ENCODE peak calls at places on chromosome 16, in ten cellular contexts. N, S, P, M, R, K, E, I, L and F are unnamed samples.
A peak's percentile ranks its signal among the peaks of the same experiment; 100 is the strongest.

GRCh38 chr16:23852794-23853562 is 17.2 kb downstream of the PRKCB start:
- DNase-seq in N (no peak), S (no peak), P (no peak), M (no peak), R (no peak), K (no peak), E (no peak), I (no peak), L (no peak), F (no peak)

GRCh38 chr16:81668243-81669097 is 110.6 kb upstream of the PLCG2 start:
- DNase-seq in N (no peak), S (no peak), P (no peak), M (no peak), R (no peak), K (no peak), E (no peak), I (no peak), L (no peak), F (no peak)

GRCh38 chr16:65908568-65908967 is 457.9 kb upstream of the CDH5 start:
- DNase-seq in N (no peak), S (no peak), P (peak; percentile 30), M (no peak), R (no peak), K (no peak), E (no peak), I (no peak), L (no peak), F (no peak)

GRCh38 chr16:71930993-71931392 is 35.7 kb downstream of the IST1 start:
- DNase-seq in N (no peak), S (no peak), P (no peak), M (no peak), R (no peak), K (no peak), E (no peak), I (no peak), L (no peak), F (no peak)

GRCh38 chr16:3589001-3589400 is 11.8 kb upstream of the NLRC3 start:
- DNase-seq in N (no peak), S (no peak), P (no peak), M (no peak), R (no peak), K (no peak), E (no peak), I (no peak), L (no peak), F (no peak)

GRCh38 chr16:88558457-88559442 is 11.5 kb upstream of the ZC3H18 start:
- DNase-seq in N (no peak), S (peak; percentile 86), P (peak; percentile 72), M (peak; percentile 41), R (no peak), K (no peak), E (no peak), I (peak; percentile 84), L (no peak), F (peak; percentile 81)

GRCh38 chr16:2095918-2096582 is 39.6 kb downstream of the PKD1 start:
- DNase-seq in N (no peak), S (no peak), P (no peak), M (no peak), R (no peak), K (no peak), E (no peak), I (no peak), L (no peak), F (no peak)

GRCh38 chr16:83717308-83717707 is 90.5 kb upstream of the HSBP1 start:
- DNase-seq in N (no peak), S (no peak), P (no peak), M (no peak), R (no peak), K (no peak), E (no peak), I (no peak), L (no peak), F (no peak)

GRCh38 chr16:80063028-80063767 is 462.7 kb upstream of the MAF start:
- DNase-seq in N (no peak), S (no peak), P (no peak), M (no peak), R (no peak), K (no peak), E (no peak), I (no peak), L (no peak), F (no peak)

GRCh38 chr16:80403871-80404270 is 136.9 kb upstream of the DYNLRB2 start:
- DNase-seq in N (no peak), S (no peak), P (no peak), M (no peak), R (no peak), K (no peak), E (no peak), I (no peak), L (no peak), F (no peak)

GRCh38 chr16:74736531-74737157 is 36.0 kb upstream of the MLKL start:
- DNase-seq in N (no peak), S (no peak), P (peak; percentile 38), M (no peak), R (no peak), K (no peak), E (no peak), I (no peak), L (no peak), F (no peak)